ENCODE peak calls at places on chromosomes 12 and 14, in six cellular contexts. One of them, this sample, is unnamed.

GRCh38 chr14:22268875-22269274 is 320.1 kb downstream of the DAD1 start:
- DNase-seq in heart right ventricle: no peak
- DNase-seq in A549: no peak
- DNase-seq in aorta: no peak
- DNase-seq in ovary: no peak
- DNase-seq in fibroblast of lung: peak; percentile 7
- DNase-seq in this sample: peak; percentile 9

GRCh38 chr14:93744876-93745275 is 43.4 kb downstream of the PRIMA1 start:
- DNase-seq in heart right ventricle: no peak
- DNase-seq in A549: no peak
- DNase-seq in aorta: peak; percentile 59
- DNase-seq in ovary: no peak
- DNase-seq in fibroblast of lung: no peak
- DNase-seq in this sample: no peak

GRCh38 chr14:71331393-71331792 is 424.1 kb downstream of the PCNX1 start:
- DNase-seq in heart right ventricle: no peak
- DNase-seq in A549: no peak
- DNase-seq in aorta: no peak
- DNase-seq in ovary: no peak
- DNase-seq in fibroblast of lung: no peak
- DNase-seq in this sample: no peak

GRCh38 chr12:131195796-131196195 is 242.1 kb downstream of the ADGRD1 start:
- DNase-seq in heart right ventricle: no peak
- DNase-seq in A549: no peak
- DNase-seq in aorta: peak; percentile 33
- DNase-seq in ovary: no peak
- DNase-seq in fibroblast of lung: no peak
- DNase-seq in this sample: no peak

GRCh38 chr12:99529966-99530365 is 117.6 kb upstream of the GARIN6 start:
- DNase-seq in heart right ventricle: no peak
- DNase-seq in A549: no peak
- DNase-seq in aorta: no peak
- DNase-seq in ovary: no peak
- DNase-seq in fibroblast of lung: peak; percentile 1
- DNase-seq in this sample: no peak

GRCh38 chr12:47084172-47084571 is 4.4 kb upstream of the AMIGO2 start:
- DNase-seq in heart right ventricle: no peak
- DNase-seq in A549: no peak
- DNase-seq in aorta: no peak
- DNase-seq in ovary: no peak
- DNase-seq in fibroblast of lung: no peak
- DNase-seq in this sample: no peak

GRCh38 chr14:51774209-51774608 is 86.2 kb upstream of the GNG2 start:
- DNase-seq in heart right ventricle: no peak
- DNase-seq in A549: no peak
- DNase-seq in aorta: no peak
- DNase-seq in ovary: no peak
- DNase-seq in fibroblast of lung: no peak
- DNase-seq in this sample: no peak

GRCh38 chr12:125403145-125403789 is 338.0 kb downstream of the AACS start:
- DNase-seq in heart right ventricle: no peak
- DNase-seq in A549: peak; percentile 55
- DNase-seq in aorta: no peak
- DNase-seq in ovary: no peak
- DNase-seq in fibroblast of lung: peak; percentile 10
- DNase-seq in this sample: peak; percentile 64

GRCh38 chr14:44149597-44149996 is 357.5 kb downstream of the FSCB start:
- DNase-seq in heart right ventricle: no peak
- DNase-seq in A549: peak; percentile 52
- DNase-seq in aorta: no peak
- DNase-seq in ovary: no peak
- DNase-seq in fibroblast of lung: peak; percentile 13
- DNase-seq in this sample: peak; percentile 68

GRCh38 chr12:111222520-111222919 is 146.4 kb downstream of the PHETA1 start:
- DNase-seq in heart right ventricle: no peak
- DNase-seq in A549: no peak
- DNase-seq in aorta: no peak
- DNase-seq in ovary: no peak
- DNase-seq in fibroblast of lung: no peak
- DNase-seq in this sample: no peak

GRCh38 chr12:81520064-81520945 is 238.8 kb downstream of the PPFIA2 start:
- DNase-seq in heart right ventricle: no peak
- DNase-seq in A549: no peak
- DNase-seq in aorta: no peak
- DNase-seq in ovary: no peak
- DNase-seq in fibroblast of lung: peak; percentile 27
- DNase-seq in this sample: no peak

GRCh38 chr12:130162267-130162666 is at the start of gene FZD10:
- DNase-seq in heart right ventricle: peak; percentile 36
- DNase-seq in A549: no peak
- DNase-seq in aorta: peak; percentile 83
- DNase-seq in ovary: peak; percentile 58
- DNase-seq in fibroblast of lung: no peak
- DNase-seq in this sample: peak; percentile 10

GRCh38 chr14:77313374-77313773 is 7.3 kb downstream of the POMT2 start:
- DNase-seq in heart right ventricle: no peak
- DNase-seq in A549: no peak
- DNase-seq in aorta: no peak
- DNase-seq in ovary: no peak
- DNase-seq in fibroblast of lung: no peak
- DNase-seq in this sample: no peak

GRCh38 chr12:13171921-13172859 is 24.3 kb upstream of the EMP1 start:
- DNase-seq in heart right ventricle: no peak
- DNase-seq in A549: peak; percentile 74
- DNase-seq in aorta: no peak
- DNase-seq in ovary: no peak
- DNase-seq in fibroblast of lung: no peak
- DNase-seq in this sample: peak; percentile 53

DNA sequence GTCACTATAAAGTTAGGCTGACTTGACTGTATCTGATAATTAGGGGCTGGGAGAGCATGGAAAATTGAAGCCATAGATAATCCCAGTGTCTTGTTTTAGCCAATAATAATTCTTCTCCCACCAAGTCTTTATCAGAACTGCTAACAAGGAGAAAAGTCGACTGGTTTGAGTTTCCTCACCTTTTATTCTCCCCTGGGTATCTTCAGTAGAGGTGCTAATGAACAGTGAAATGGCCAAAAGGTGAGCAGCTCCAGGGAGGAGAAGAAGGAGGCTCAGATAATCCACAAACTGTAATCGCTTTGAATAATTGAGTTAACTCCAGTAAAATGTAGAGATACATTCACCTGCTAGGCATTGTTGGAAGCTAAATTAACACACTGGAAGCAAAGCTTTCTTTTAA is 72.6 kb downstream of the ETV6 start:
- DNase-seq in heart right ventricle: no peak
- DNase-seq in A549: no peak
- DNase-seq in aorta: no peak
- DNase-seq in ovary: no peak
- DNase-seq in fibroblast of lung: no peak
- DNase-seq in this sample: no peak
- H3K4me1 ChIP-seq in heart right ventricle: peaks cover 74% of the 10 kb centered on the region
- H3K4me1 ChIP-seq in A549: peaks cover 3% of the 10 kb centered on the region
- H3K4me1 ChIP-seq in aorta: peaks cover 9% of the 10 kb centered on the region
- H3K4me1 ChIP-seq in ovary: peaks cover 8% of the 10 kb centered on the region
- H3K4me1 ChIP-seq in fibroblast of lung: peaks cover 14% of the 10 kb centered on the region
- H3K4me1 ChIP-seq in this sample: peaks cover 64% of the 10 kb centered on the region

DNA sequence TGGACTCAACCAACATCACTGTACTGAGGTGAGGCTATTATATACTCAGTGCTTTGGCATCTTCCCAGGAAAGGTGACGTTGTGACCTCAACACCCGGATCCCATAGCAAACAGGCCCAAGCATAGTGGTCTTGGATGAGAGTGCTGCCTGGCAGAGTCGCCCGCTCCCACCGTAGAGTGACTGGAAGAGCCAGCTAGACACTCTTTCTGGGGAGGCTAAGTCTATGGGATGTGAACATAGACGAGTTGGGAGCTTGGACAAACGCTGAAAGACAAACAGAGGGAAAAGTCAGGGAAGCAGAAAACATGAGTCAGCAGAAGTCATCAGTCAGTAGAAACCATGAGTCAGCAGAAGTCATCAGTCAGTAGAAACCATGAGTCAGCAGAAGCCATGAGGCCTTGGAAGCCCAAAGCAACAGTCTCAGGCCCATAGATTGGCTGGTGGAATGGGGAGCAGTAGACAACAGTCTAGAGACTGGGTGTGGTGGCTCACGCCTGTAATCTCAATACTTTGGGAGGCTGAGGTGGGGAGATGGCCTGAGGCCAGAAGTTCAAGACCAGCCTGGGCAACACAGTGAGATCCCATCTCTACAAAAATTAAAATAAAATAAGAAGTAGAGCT is 66.4 kb upstream of the MAP1LC3B2 start:
- DNase-seq in heart right ventricle: no peak
- DNase-seq in A549: peak; percentile 91
- DNase-seq in aorta: no peak
- DNase-seq in ovary: no peak
- DNase-seq in fibroblast of lung: peak; percentile 83
- DNase-seq in this sample: no peak
- H3K27ac ChIP-seq in heart right ventricle: no peak overlapping the region
- H3K27ac ChIP-seq in A549: peak overlapping the region; percentile 70
- H3K27ac ChIP-seq in aorta: no peak overlapping the region
- H3K27ac ChIP-seq in ovary: no peak overlapping the region
- H3K27ac ChIP-seq in fibroblast of lung: no peak overlapping the region
- H3K27ac ChIP-seq in this sample: no peak overlapping the region

GRCh38 chr12:57833672-57834071 is 12.9 kb downstream of the CTDSP2 start:
- DNase-seq in heart right ventricle: no peak
- DNase-seq in A549: no peak
- DNase-seq in aorta: no peak
- DNase-seq in ovary: no peak
- DNase-seq in fibroblast of lung: no peak
- DNase-seq in this sample: no peak
- H3K4me1 ChIP-seq in heart right ventricle: peaks cover 100% of the 10 kb centered on the region
- H3K4me1 ChIP-seq in A549: peaks cover 25% of the 10 kb centered on the region
- H3K4me1 ChIP-seq in aorta: no peaks in the 10 kb centered on the region
- H3K4me1 ChIP-seq in ovary: peaks cover 62% of the 10 kb centered on the region
- H3K4me1 ChIP-seq in fibroblast of lung: peaks cover 55% of the 10 kb centered on the region
- H3K4me1 ChIP-seq in this sample: peaks cover 62% of the 10 kb centered on the region

DNA sequence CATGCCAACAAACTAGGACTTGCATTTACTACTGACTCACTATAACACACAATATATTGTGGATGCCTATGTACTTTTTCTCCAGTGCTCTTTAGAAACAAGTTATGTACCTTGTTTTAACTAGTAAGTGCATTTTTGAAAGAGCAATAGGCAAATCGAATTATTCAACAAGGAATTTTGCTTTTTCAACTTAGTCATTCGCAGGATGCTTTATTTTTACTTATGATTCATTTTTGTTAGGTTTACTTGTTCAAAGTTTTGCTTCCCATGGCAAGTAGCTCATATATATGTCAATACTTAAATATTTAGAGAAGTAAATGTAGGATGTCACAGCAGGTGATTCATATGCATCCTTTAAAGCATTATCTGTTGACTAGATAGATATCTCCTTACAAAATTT is 149.8 kb downstream of the PELI2 start:
- DNase-seq in heart right ventricle: no peak
- DNase-seq in A549: no peak
- DNase-seq in aorta: no peak
- DNase-seq in ovary: no peak
- DNase-seq in fibroblast of lung: no peak
- DNase-seq in this sample: no peak
- H3K27ac ChIP-seq in heart right ventricle: no peak overlapping the region
- H3K27ac ChIP-seq in A549: no peak overlapping the region
- H3K27ac ChIP-seq in aorta: no peak overlapping the region
- H3K27ac ChIP-seq in ovary: no peak overlapping the region
- H3K27ac ChIP-seq in fibroblast of lung: no peak overlapping the region
- H3K27ac ChIP-seq in this sample: no peak overlapping the region

GRCh38 chr12:3103806-3104205 is 26.6 kb downstream of the TSPAN9 start:
- DNase-seq in heart right ventricle: no peak
- DNase-seq in A549: no peak
- DNase-seq in aorta: no peak
- DNase-seq in ovary: no peak
- DNase-seq in fibroblast of lung: no peak
- DNase-seq in this sample: no peak
- H3K4me1 ChIP-seq in heart right ventricle: peaks cover 62% of the 10 kb centered on the region
- H3K4me1 ChIP-seq in A549: peaks cover 5% of the 10 kb centered on the region
- H3K4me1 ChIP-seq in aorta: no peaks in the 10 kb centered on the region
- H3K4me1 ChIP-seq in ovary: peaks cover 20% of the 10 kb centered on the region
- H3K4me1 ChIP-seq in fibroblast of lung: peaks cover 8% of the 10 kb centered on the region
- H3K4me1 ChIP-seq in this sample: peaks cover 17% of the 10 kb centered on the region

DNA sequence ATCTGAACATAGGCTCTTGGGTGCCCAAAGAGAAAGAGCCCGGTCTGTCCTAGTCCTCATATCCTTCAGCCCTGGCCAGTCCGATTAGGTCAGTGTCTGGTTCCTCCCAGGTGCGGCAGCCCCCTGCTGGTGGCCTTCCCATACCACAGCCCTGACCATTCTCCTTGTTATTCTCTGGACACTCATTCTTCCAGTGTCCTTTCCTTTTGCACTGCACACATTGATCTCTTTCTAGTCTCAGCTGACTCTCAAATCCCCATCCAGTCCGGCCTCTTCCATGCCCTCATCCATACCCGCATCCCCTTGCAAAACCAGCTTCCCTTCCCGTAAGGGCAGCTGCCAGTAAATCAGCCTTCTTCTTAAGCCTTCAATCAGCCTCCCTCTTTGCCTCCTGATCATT is 1316.3 kb downstream of the TMEM121 start:
- DNase-seq in heart right ventricle: no peak
- DNase-seq in A549: peak; percentile 56
- DNase-seq in aorta: no peak
- DNase-seq in ovary: peak; percentile 37
- DNase-seq in fibroblast of lung: no peak
- DNase-seq in this sample: no peak
- H3K27ac ChIP-seq in heart right ventricle: no peak overlapping the region
- H3K27ac ChIP-seq in A549: no peak overlapping the region
- H3K27ac ChIP-seq in aorta: no peak overlapping the region
- H3K27ac ChIP-seq in ovary: no peak overlapping the region
- H3K27ac ChIP-seq in fibroblast of lung: no peak overlapping the region
- H3K27ac ChIP-seq in this sample: no peak overlapping the region

GRCh38 chr14:92559486-92559885 is 45.9 kb downstream of the RIN3 start:
- DNase-seq in heart right ventricle: no peak
- DNase-seq in A549: no peak
- DNase-seq in aorta: no peak
- DNase-seq in ovary: no peak
- DNase-seq in fibroblast of lung: no peak
- DNase-seq in this sample: no peak
- H3K4me1 ChIP-seq in heart right ventricle: peaks cover 43% of the 10 kb centered on the region
- H3K4me1 ChIP-seq in A549: peaks cover 15% of the 10 kb centered on the region
- H3K4me1 ChIP-seq in aorta: no peaks in the 10 kb centered on the region
- H3K4me1 ChIP-seq in ovary: peaks cover 11% of the 10 kb centered on the region
- H3K4me1 ChIP-seq in fibroblast of lung: no peaks in the 10 kb centered on the region
- H3K4me1 ChIP-seq in this sample: no peaks in the 10 kb centered on the region